ENCODE peak calls at places on chromosomes 11 and 22, in seven cellular contexts. R, Y, E, U, M, V and Q are unnamed samples.
A peak's percentile ranks its signal among the peaks of the same experiment; 100 is the strongest.

GRCh38 chr11:18699848-18700261 is 1.3 kb downstream of the TMEM86A start:
- DNase-seq in R (no peak), Y (no peak), E (no peak), U (peak; percentile 58), M (no peak), V (no peak), Q (peak; percentile 17)

GRCh38 chr11:101914349-101914736 is 467 bp upstream of the CEP126 start:
- DNase-seq in R (no peak), Y (peak; percentile 1), E (no peak), U (no peak), M (no peak), V (no peak), Q (no peak)

GRCh38 chr11:131760191-131760951 is 390.0 kb downstream of the NTM start:
- DNase-seq in R (no peak), Y (peak; percentile 49), E (no peak), U (peak; percentile 67), M (no peak), V (no peak), Q (peak; percentile 50)

GRCh38 chr11:9861860-9862725 is 198.2 kb downstream of the SWAP70 start:
- DNase-seq in R (peak; percentile 38), Y (no peak), E (peak; percentile 65), U (peak; percentile 81), M (peak; percentile 76), V (peak; percentile 39), Q (peak; percentile 15)

GRCh38 chr22:25206998-25207397 is 7.3 kb downstream of the CRYBB3 start:
- DNase-seq in R (no peak), Y (no peak), E (no peak), U (no peak), M (no peak), V (no peak), Q (no peak)

GRCh38 chr22:19679476-19680099 is 34.7 kb upstream of the SEPTIN5 start:
- DNase-seq in R (peak; percentile 36), Y (no peak), E (no peak), U (peak; percentile 40), M (no peak), V (no peak), Q (peak; percentile 62)

GRCh38 chr11:124896071-124896750 is 1.5 kb downstream of the ROBO4 start:
- DNase-seq in R (no peak), Y (no peak), E (peak; percentile 7), U (no peak), M (no peak), V (no peak), Q (no peak)

GRCh38 chr11:3638513-3638912 is 3.3 kb downstream of the ART5 start:
- DNase-seq in R (no peak), Y (no peak), E (no peak), U (no peak), M (no peak), V (no peak), Q (no peak)

GRCh38 chr11:101083334-101083733 is 46.3 kb downstream of the PGR start:
- DNase-seq in R (no peak), Y (no peak), E (no peak), U (no peak), M (no peak), V (no peak), Q (no peak)

GRCh38 chr22:50199836-50200332 is 927 bp upstream of the SELENOO start:
- DNase-seq in R (no peak), Y (no peak), E (no peak), U (peak; percentile 46), M (no peak), V (no peak), Q (no peak)

GRCh38 chr11:94876222-94876621 is 97.1 kb downstream of the CWC15 start:
- DNase-seq in R (no peak), Y (no peak), E (no peak), U (no peak), M (no peak), V (no peak), Q (no peak)

GRCh38 chr11:17572359-17572690 is 25.3 kb downstream of the OTOG start:
- DNase-seq in R (no peak), Y (no peak), E (no peak), U (no peak), M (no peak), V (no peak), Q (no peak)

GRCh38 chr11:93193721-93194120 is 4.1 kb downstream of the SLC36A4 start:
- DNase-seq in R (no peak), Y (no peak), E (no peak), U (no peak), M (no peak), V (no peak), Q (no peak)

GRCh38 chr11:128595221-128595620 is 7.9 kb upstream of the ETS1 start:
- DNase-seq in R (no peak), Y (no peak), E (no peak), U (no peak), M (no peak), V (no peak), Q (no peak)

GRCh38 chr11:71207996-71208774 is 44.2 kb downstream of the SHANK2 start:
- DNase-seq in R (no peak), Y (no peak), E (no peak), U (no peak), M (no peak), V (no peak), Q (no peak)

GRCh38 chr11:103806130-103806900 is 230.1 kb upstream of the DDI1 start:
- DNase-seq in R (no peak), Y (peak; percentile 21), E (no peak), U (no peak), M (peak; percentile 62), V (no peak), Q (no peak)

GRCh38 chr11:130562549-130562948 is 114.1 kb downstream of the ADAMTS15 start:
- DNase-seq in R (no peak), Y (no peak), E (no peak), U (no peak), M (no peak), V (no peak), Q (no peak)

GRCh38 chr11:128711136-128711535 is 17.3 kb downstream of the FLI1 start:
- DNase-seq in R (no peak), Y (no peak), E (no peak), U (no peak), M (no peak), V (no peak), Q (no peak)